ENCODE peak calls at places on chromosomes 3 and 15, in four cellular contexts. Q is amniotic stem cell, W is choroid plexus epithelial cell, L is heart right ventricle. E is an unnamed sample.

GRCh38 chr15:38758001-38758400 is 193.4 kb upstream of the RASGRP1 start:
- DNase-seq in W (peak), Q (peak), L (no peak), E (no peak)

GRCh38 chr3:195570344-195570743 is 13.4 kb downstream of the APOD start:
- DNase-seq in W (no peak), Q (no peak), L (no peak), E (no peak)

GRCh38 chr3:4976109-4976508 is 3.1 kb upstream of the BHLHE40 start:
- DNase-seq in L (peak), W (peak), Q (no peak), E (peak)

GRCh38 chr15:59329570-59330350 is 42.9 kb downstream of the MYO1E start:
- DNase-seq in L (no peak), Q (no peak), W (peak), E (no peak)

GRCh38 chr3:158792709-158793108 is 9.1 kb upstream of the MFSD1 start:
- DNase-seq in L (no peak), Q (peak), W (peak), E (no peak)

GRCh38 chr3:72307438-72308105 is 522.6 kb upstream of the PROK2 start:
- DNase-seq in L (no peak), Q (no peak), W (no peak), E (no peak)

GRCh38 chr3:93906245-93906644 is 67.5 kb downstream of the PROS1 start:
- DNase-seq in L (peak), W (no peak), Q (no peak), E (no peak)

GRCh38 chr3:120988994-120989393 is 81.0 kb downstream of the STXBP5L start:
- DNase-seq in Q (no peak), L (no peak), W (no peak), E (no peak)

GRCh38 chr3:122944671-122945151 is 82.9 kb downstream of the SEMA5B start:
- DNase-seq in Q (no peak), L (no peak), W (no peak), E (no peak)

GRCh38 chr15:76190767-76191538 is 120.3 kb downstream of the ETFA start:
- DNase-seq in L (peak), Q (peak), W (peak), E (peak)

GRCh38 chr15:28123408-28124023 is 24.4 kb upstream of the OCA2 start:
- DNase-seq in Q (peak), L (peak), W (peak), E (peak)

GRCh38 chr3:48847053-48847585 is 555 bp downstream of the PRKAR2A start:
- DNase-seq in Q (peak), L (peak), W (peak), E (peak)

GRCh38 chr15:98444067-98444600 is 204.2 kb upstream of the IGF1R start:
- DNase-seq in W (no peak), L (no peak), Q (no peak), E (no peak)

GRCh38 chr3:4508048-4508981 is 15.2 kb downstream of the ITPR1 start:
- DNase-seq in Q (no peak), W (no peak), L (no peak), E (no peak)

GRCh38 chr3:152595975-152596832 is 238.7 kb upstream of the P2RY1 start:
- DNase-seq in W (peak), L (peak), Q (no peak), E (peak)

GRCh38 chr3:15591235-15591634 is 10.1 kb downstream of the HACL1 start:
- DNase-seq in L (no peak), W (peak), Q (no peak), E (no peak)

GRCh38 chr15:68183886-68184285 is 21.2 kb downstream of the CALML4 start:
- DNase-seq in W (peak), L (no peak), Q (no peak), E (no peak)

GRCh38 chr3:46970391-46971091 is 6.0 kb downstream of the CCDC12 start:
- DNase-seq in Q (no peak), W (no peak), L (peak), E (no peak)

GRCh38 chr3:123809597-123809996 is 74.5 kb downstream of the MYLK start:
- DNase-seq in L (no peak), Q (peak), W (peak), E (no peak)

GRCh38 chr3:123071146-123071545 is 4.3 kb downstream of the PDIA5 start:
- DNase-seq in W (no peak), L (no peak), Q (no peak), E (no peak)

GRCh38 chr3:50481992-50482391 is 21.4 kb downstream of the CACNA2D2 start:
- DNase-seq in L (no peak), W (no peak), Q (no peak), E (no peak)

E was measured in left colon.